ENCODE peak calls at places on chromosome 21, in seven cellular contexts. One of them, this sample, is unnamed.
A peak's percentile ranks its signal among the peaks of the same experiment; 100 is the strongest.

GRCh38 chr21:34158866-34159616 is 85.7 kb downstream of the MRPS6 start:
- DNase-seq in mesenchymal stem cell: no peak
- DNase-seq in trophoblast cell: no peak
- DNase-seq in H9: no peak
- DNase-seq in H1: no peak
- DNase-seq in IMR-90: no peak
- DNase-seq in neuronal stem cell: no peak
- DNase-seq in this sample: no peak

GRCh38 chr21:16137106-16137505 is 407.3 kb downstream of the USP25 start:
- DNase-seq in trophoblast cell: no peak
- DNase-seq in mesenchymal stem cell: no peak
- DNase-seq in neuronal stem cell: no peak
- DNase-seq in IMR-90: peak; percentile 8
- DNase-seq in H9: no peak
- DNase-seq in H1: no peak
- DNase-seq in this sample: no peak

GRCh38 chr21:42476493-42477342 is 19.3 kb downstream of the RSPH1 start:
- DNase-seq in trophoblast cell: no peak
- DNase-seq in H1: no peak
- DNase-seq in mesenchymal stem cell: no peak
- DNase-seq in H9: no peak
- DNase-seq in IMR-90: no peak
- DNase-seq in neuronal stem cell: no peak
- DNase-seq in this sample: no peak

GRCh38 chr21:21297211-21297610 is 299.0 kb downstream of the NCAM2 start:
- DNase-seq in neuronal stem cell: no peak
- DNase-seq in H9: no peak
- DNase-seq in H1: no peak
- DNase-seq in IMR-90: no peak
- DNase-seq in trophoblast cell: no peak
- DNase-seq in mesenchymal stem cell: no peak
- DNase-seq in this sample: no peak

GRCh38 chr21:40832316-40832715 is 14.6 kb downstream of the DSCAM start:
- DNase-seq in IMR-90: no peak
- DNase-seq in mesenchymal stem cell: no peak
- DNase-seq in neuronal stem cell: no peak
- DNase-seq in trophoblast cell: peak; percentile 52
- DNase-seq in H9: no peak
- DNase-seq in H1: no peak
- DNase-seq in this sample: no peak

GRCh38 chr21:45478816-45479669 is 63.2 kb downstream of the SLC19A1 start:
- DNase-seq in H1: no peak
- DNase-seq in trophoblast cell: no peak
- DNase-seq in H9: no peak
- DNase-seq in neuronal stem cell: no peak
- DNase-seq in mesenchymal stem cell: no peak
- DNase-seq in IMR-90: no peak
- DNase-seq in this sample: no peak

GRCh38 chr21:30984897-30985296 is 53.4 kb downstream of the KRTAP19-8 start:
- DNase-seq in trophoblast cell: no peak
- DNase-seq in IMR-90: no peak
- DNase-seq in H9: no peak
- DNase-seq in H1: no peak
- DNase-seq in neuronal stem cell: no peak
- DNase-seq in mesenchymal stem cell: no peak
- DNase-seq in this sample: no peak

GRCh38 chr21:42081138-42081537 is 10.0 kb downstream of the UMODL1 start:
- DNase-seq in neuronal stem cell: no peak
- DNase-seq in trophoblast cell: peak; percentile 21
- DNase-seq in H1: no peak
- DNase-seq in H9: no peak
- DNase-seq in IMR-90: no peak
- DNase-seq in mesenchymal stem cell: peak; percentile 54
- DNase-seq in this sample: no peak

GRCh38 chr21:32448803-32449594 is 36.5 kb downstream of the EVA1C start:
- DNase-seq in H1: no peak
- DNase-seq in mesenchymal stem cell: no peak
- DNase-seq in IMR-90: peak; percentile 33
- DNase-seq in H9: no peak
- DNase-seq in trophoblast cell: no peak
- DNase-seq in neuronal stem cell: no peak
- DNase-seq in this sample: no peak
- H3K23ac ChIP-seq in H1: no peak overlapping the region
- H3K23ac ChIP-seq in mesenchymal stem cell: no peak overlapping the region
- H3K23ac ChIP-seq in IMR-90: no peak overlapping the region
- H3K23ac ChIP-seq in H9: no peak overlapping the region
- H3K23ac ChIP-seq in trophoblast cell: no peak overlapping the region
- H3K23ac ChIP-seq in neuronal stem cell: no peak overlapping the region
- H3K23ac ChIP-seq in this sample: no peak overlapping the region

GRCh38 chr21:38809170-38809878 is 3.6 kb downstream of the ETS2 start:
- DNase-seq in mesenchymal stem cell: no peak
- DNase-seq in IMR-90: no peak
- DNase-seq in trophoblast cell: no peak
- DNase-seq in H1: no peak
- DNase-seq in neuronal stem cell: no peak
- DNase-seq in H9: no peak
- DNase-seq in this sample: no peak
- H3K9ac ChIP-seq in mesenchymal stem cell: no peak overlapping the region
- H3K9ac ChIP-seq in IMR-90: peak overlapping the region; percentile 46
- H3K9ac ChIP-seq in trophoblast cell: no peak overlapping the region
- H3K9ac ChIP-seq in H1: no peak overlapping the region
- H3K9ac ChIP-seq in neuronal stem cell: no peak overlapping the region
- H3K9ac ChIP-seq in H9: peak overlapping the region; percentile 26
- H3K9ac ChIP-seq in this sample: peak overlapping the region; percentile 8

GRCh38 chr21:36082140-36082742 is 12.4 kb downstream of the CBR1 start:
- DNase-seq in H9: no peak
- DNase-seq in IMR-90: peak; percentile 74
- DNase-seq in neuronal stem cell: no peak
- DNase-seq in mesenchymal stem cell: peak; percentile 40
- DNase-seq in trophoblast cell: no peak
- DNase-seq in H1: no peak
- DNase-seq in this sample: no peak

GRCh38 chr21:36079671-36080070 is 9.8 kb downstream of the CBR1 start:
- DNase-seq in neuronal stem cell: no peak
- DNase-seq in H9: no peak
- DNase-seq in IMR-90: no peak
- DNase-seq in trophoblast cell: no peak
- DNase-seq in H1: no peak
- DNase-seq in mesenchymal stem cell: no peak
- DNase-seq in this sample: no peak

GRCh38 chr21:36079010-36079649 is 9.3 kb downstream of the CBR1 start:
- DNase-seq in H1: no peak
- DNase-seq in IMR-90: no peak
- DNase-seq in H9: no peak
- DNase-seq in trophoblast cell: peak; percentile 89
- DNase-seq in mesenchymal stem cell: no peak
- DNase-seq in neuronal stem cell: no peak
- DNase-seq in this sample: no peak

GRCh38 chr21:36077758-36078157 is 7.9 kb downstream of the CBR1 start:
- DNase-seq in trophoblast cell: peak; percentile 91
- DNase-seq in H9: no peak
- DNase-seq in IMR-90: no peak
- DNase-seq in neuronal stem cell: no peak
- DNase-seq in H1: no peak
- DNase-seq in mesenchymal stem cell: no peak
- DNase-seq in this sample: no peak

DNA sequence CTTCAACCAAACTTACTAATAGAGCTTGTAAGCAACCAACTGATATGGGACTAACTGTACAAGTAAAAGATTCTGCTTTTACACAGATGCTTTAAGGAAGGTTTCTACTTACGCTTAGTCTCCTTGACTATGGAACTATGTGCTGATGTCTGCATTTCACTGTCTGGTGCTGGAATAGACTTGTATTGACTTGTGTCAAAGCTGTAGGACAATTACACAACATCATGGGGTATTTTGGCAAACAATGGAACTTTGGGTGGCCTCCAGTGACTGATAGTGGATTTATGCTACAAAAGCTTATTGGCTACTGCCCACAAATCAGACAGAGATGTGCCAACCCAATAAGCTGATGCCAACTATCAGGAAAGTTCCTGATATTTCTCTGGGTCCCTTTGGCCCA is 10.6 kb downstream of the CBR1 start:
- DNase-seq in IMR-90: no peak
- DNase-seq in H9: no peak
- DNase-seq in trophoblast cell: no peak
- DNase-seq in H1: no peak
- DNase-seq in mesenchymal stem cell: no peak
- DNase-seq in neuronal stem cell: no peak
- DNase-seq in this sample: no peak
- H3K23ac ChIP-seq in IMR-90: no peak overlapping the region
- H3K23ac ChIP-seq in H9: no peak overlapping the region
- H3K23ac ChIP-seq in trophoblast cell: no peak overlapping the region
- H3K23ac ChIP-seq in H1: no peak overlapping the region
- H3K23ac ChIP-seq in mesenchymal stem cell: no peak overlapping the region
- H3K23ac ChIP-seq in neuronal stem cell: no peak overlapping the region
- H3K23ac ChIP-seq in this sample: no peak overlapping the region

GRCh38 chr21:27571706-27572105 is 604.8 kb upstream of the ADAMTS5 start:
- DNase-seq in H1: no peak
- DNase-seq in neuronal stem cell: no peak
- DNase-seq in trophoblast cell: peak; percentile 50
- DNase-seq in mesenchymal stem cell: peak; percentile 64
- DNase-seq in H9: no peak
- DNase-seq in IMR-90: peak; percentile 81
- DNase-seq in this sample: no peak
- H3K9ac ChIP-seq in H1: no peak overlapping the region
- H3K9ac ChIP-seq in neuronal stem cell: no peak overlapping the region
- H3K9ac ChIP-seq in trophoblast cell: no peak overlapping the region
- H3K9ac ChIP-seq in mesenchymal stem cell: peak overlapping the region; percentile 87
- H3K9ac ChIP-seq in H9: no peak overlapping the region
- H3K9ac ChIP-seq in IMR-90: no peak overlapping the region
- H3K9ac ChIP-seq in this sample: no peak overlapping the region

GRCh38 chr21:44066116-44066515 is 41.1 kb upstream of the PWP2 start:
- DNase-seq in trophoblast cell: no peak
- DNase-seq in H9: no peak
- DNase-seq in IMR-90: no peak
- DNase-seq in H1: no peak
- DNase-seq in mesenchymal stem cell: no peak
- DNase-seq in neuronal stem cell: no peak
- DNase-seq in this sample: no peak
- H3K23ac ChIP-seq in trophoblast cell: no peak overlapping the region
- H3K23ac ChIP-seq in H9: no peak overlapping the region
- H3K23ac ChIP-seq in IMR-90: no peak overlapping the region
- H3K23ac ChIP-seq in H1: no peak overlapping the region
- H3K23ac ChIP-seq in mesenchymal stem cell: no peak overlapping the region
- H3K23ac ChIP-seq in neuronal stem cell: no peak overlapping the region
- H3K23ac ChIP-seq in this sample: no peak overlapping the region

GRCh38 chr21:37665230-37666024 is 250.8 kb downstream of the KCNJ6 start:
- DNase-seq in H9: no peak
- DNase-seq in IMR-90: no peak
- DNase-seq in mesenchymal stem cell: no peak
- DNase-seq in trophoblast cell: no peak
- DNase-seq in neuronal stem cell: no peak
- DNase-seq in H1: no peak
- DNase-seq in this sample: no peak
- H3K9ac ChIP-seq in H9: no peak overlapping the region
- H3K9ac ChIP-seq in IMR-90: no peak overlapping the region
- H3K9ac ChIP-seq in mesenchymal stem cell: peak overlapping the region; percentile 53
- H3K9ac ChIP-seq in trophoblast cell: no peak overlapping the region
- H3K9ac ChIP-seq in neuronal stem cell: no peak overlapping the region
- H3K9ac ChIP-seq in H1: no peak overlapping the region
- H3K9ac ChIP-seq in this sample: no peak overlapping the region

GRCh38 chr21:32046191-32046590 is 173.4 kb downstream of the HUNK start:
- DNase-seq in neuronal stem cell: no peak
- DNase-seq in mesenchymal stem cell: no peak
- DNase-seq in H9: no peak
- DNase-seq in H1: no peak
- DNase-seq in IMR-90: no peak
- DNase-seq in trophoblast cell: no peak
- DNase-seq in this sample: no peak

GRCh38 chr21:32044205-32044874 is 171.5 kb downstream of the HUNK start:
- DNase-seq in mesenchymal stem cell: no peak
- DNase-seq in neuronal stem cell: no peak
- DNase-seq in H1: no peak
- DNase-seq in trophoblast cell: no peak
- DNase-seq in H9: no peak
- DNase-seq in IMR-90: no peak
- DNase-seq in this sample: no peak

GRCh38 chr21:32048353-32048752 is 175.5 kb downstream of the HUNK start:
- DNase-seq in IMR-90: no peak
- DNase-seq in mesenchymal stem cell: no peak
- DNase-seq in H1: no peak
- DNase-seq in trophoblast cell: no peak
- DNase-seq in H9: peak; percentile 36
- DNase-seq in neuronal stem cell: no peak
- DNase-seq in this sample: peak; percentile 44

DNA sequence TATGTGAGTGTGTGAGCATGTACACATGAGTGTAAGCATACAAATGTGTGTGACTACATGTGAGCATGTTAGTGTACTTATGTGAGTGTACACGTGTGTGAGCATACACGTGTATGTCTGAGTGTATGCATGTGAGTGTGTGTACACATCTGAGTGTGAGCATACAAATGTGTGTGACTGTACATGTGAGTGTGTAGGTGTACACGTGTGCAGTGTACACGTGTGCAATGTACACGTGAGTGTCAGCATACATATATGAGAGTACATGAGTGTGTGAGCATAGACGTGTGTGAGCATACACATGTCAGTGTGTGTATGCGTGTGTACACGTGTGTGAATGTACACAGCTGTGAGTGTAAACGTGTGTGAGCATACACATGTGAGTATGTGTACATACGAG is 170.6 kb downstream of the HUNK start:
- DNase-seq in trophoblast cell: no peak
- DNase-seq in H9: no peak
- DNase-seq in H1: no peak
- DNase-seq in mesenchymal stem cell: no peak
- DNase-seq in IMR-90: no peak
- DNase-seq in neuronal stem cell: no peak
- DNase-seq in this sample: no peak
- H3K23ac ChIP-seq in trophoblast cell: no peak overlapping the region
- H3K23ac ChIP-seq in H9: no peak overlapping the region
- H3K23ac ChIP-seq in H1: no peak overlapping the region
- H3K23ac ChIP-seq in mesenchymal stem cell: no peak overlapping the region
- H3K23ac ChIP-seq in IMR-90: no peak overlapping the region
- H3K23ac ChIP-seq in neuronal stem cell: no peak overlapping the region
- H3K23ac ChIP-seq in this sample: no peak overlapping the region

DNA sequence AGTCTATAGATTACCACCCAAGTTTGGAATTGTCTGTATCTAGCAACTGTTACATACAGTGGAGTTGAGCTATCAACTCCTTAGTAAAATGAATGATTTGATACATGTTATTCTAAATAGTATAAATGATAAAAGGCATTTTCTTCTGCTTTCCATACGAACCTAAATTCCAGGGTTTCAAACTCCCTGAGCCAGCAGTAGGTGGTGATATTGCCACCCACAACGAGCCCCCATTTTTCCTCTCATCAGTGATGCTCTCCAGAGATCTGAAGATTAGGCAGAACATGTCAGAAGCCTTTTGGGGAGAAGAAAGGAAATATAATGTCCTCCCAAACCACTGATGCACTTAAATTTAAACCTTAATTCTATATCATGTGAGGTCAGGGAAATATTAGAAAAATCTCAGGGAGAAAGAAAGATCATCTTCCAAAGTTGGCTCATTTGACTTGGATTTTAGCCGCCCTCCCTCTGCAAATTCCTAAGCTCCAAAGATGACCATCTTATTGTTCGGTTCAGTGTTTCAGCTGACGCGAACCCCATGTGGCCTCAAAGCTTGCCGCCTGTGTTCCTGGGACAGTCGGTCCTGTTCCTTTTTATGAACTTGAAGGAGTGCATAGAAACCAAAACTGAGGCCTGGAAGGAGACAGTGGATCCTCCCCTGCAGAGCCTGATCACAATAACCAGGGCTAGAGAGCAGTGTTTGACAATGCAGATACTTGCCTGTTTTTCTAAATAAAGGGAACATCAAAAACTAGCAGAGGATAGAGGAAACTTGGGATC is 2.3 kb downstream of the EVA1C start:
- DNase-seq in H1: no peak
- DNase-seq in H9: no peak
- DNase-seq in trophoblast cell: no peak
- DNase-seq in neuronal stem cell: no peak
- DNase-seq in IMR-90: peak; percentile 63
- DNase-seq in mesenchymal stem cell: no peak
- DNase-seq in this sample: no peak
- H3K9ac ChIP-seq in H1: no peak overlapping the region
- H3K9ac ChIP-seq in H9: no peak overlapping the region
- H3K9ac ChIP-seq in trophoblast cell: no peak overlapping the region
- H3K9ac ChIP-seq in neuronal stem cell: no peak overlapping the region
- H3K9ac ChIP-seq in IMR-90: no peak overlapping the region
- H3K9ac ChIP-seq in mesenchymal stem cell: peak overlapping the region; percentile 98
- H3K9ac ChIP-seq in this sample: no peak overlapping the region

This sample was measured in mesendoderm.